ENCODE peak calls at places on chromosomes 12 and 14, in eight cellular contexts. F is RWPE2, U is right atrium auricular region, A is HCT116, D is AG10803, J is fibroblast of mammary gland, K is lower leg skin, B is neural progenitor cell. E is an unnamed sample.

GRCh38 chr12:130537051-130537450 is 179.0 kb downstream of the RIMBP2 start:
- DNase-seq in F (no peak), U (no peak), A (no peak), D (no peak), J (no peak), K (no peak), B (no peak), E (no peak)

GRCh38 chr12:114636723-114637480 is 47.1 kb downstream of the TBX3 start:
- DNase-seq in F (no peak), U (no peak), A (no peak), D (peak; percentile 18), J (peak; percentile 26), K (peak; percentile 24), B (peak; percentile 58), E (no peak)

GRCh38 chr14:71130491-71131179 is 223.4 kb downstream of the PCNX1 start:
- DNase-seq in F (no peak), U (no peak), A (no peak), D (peak; percentile 53), J (peak; percentile 75), K (no peak), B (no peak), E (no peak)

GRCh38 chr12:50642035-50642451 is 121.9 kb upstream of the ATF1 start:
- DNase-seq in F (no peak), U (no peak), A (no peak), D (peak; percentile 6), J (peak; percentile 54), K (no peak), B (no peak), E (no peak)

GRCh38 chr12:52807544-52808470 is 6.1 kb downstream of the KRT4 start:
- DNase-seq in F (no peak), U (no peak), A (no peak), D (no peak), J (no peak), K (no peak), B (no peak), E (no peak)

GRCh38 chr12:98645572-98646067 is 530 bp downstream of the APAF1 start:
- DNase-seq in F (no peak), U (peak; percentile 61), A (no peak), D (no peak), J (peak; percentile 13), K (no peak), B (peak; percentile 53), E (no peak)

GRCh38 chr14:75648066-75648838 is 12.4 kb downstream of the ERG28 start:
- DNase-seq in F (peak; percentile 86), U (peak; percentile 71), A (peak; percentile 54), D (peak; percentile 78), J (peak; percentile 98), K (no peak), B (no peak), E (no peak)

GRCh38 chr12:2243275-2243674 is 190.5 kb downstream of the CACNA1C start:
- DNase-seq in F (no peak), U (no peak), A (no peak), D (peak; percentile 48), J (peak; percentile 41), K (no peak), B (no peak), E (no peak)

GRCh38 chr14:72567226-72567625 is 326.7 kb downstream of the DPF3 start:
- DNase-seq in F (no peak), U (no peak), A (no peak), D (no peak), J (no peak), K (no peak), B (no peak), E (no peak)

GRCh38 chr12:42741771-42742510 is 152.4 kb upstream of the PRICKLE1 start:
- DNase-seq in F (no peak), U (no peak), A (no peak), D (peak; percentile 69), J (peak; percentile 81), K (no peak), B (no peak), E (no peak)

GRCh38 chr12:130664772-130665171 is 51.3 kb downstream of the RIMBP2 start:
- DNase-seq in F (no peak), U (no peak), A (no peak), D (no peak), J (no peak), K (no peak), B (no peak), E (no peak)

GRCh38 chr12:130401703-130402102 is 64.0 kb downstream of the PIWIL1 start:
- DNase-seq in F (no peak), U (no peak), A (no peak), D (no peak), J (no peak), K (no peak), B (peak; percentile 67), E (no peak)

GRCh38 chr12:75852143-75852542 is 179.4 kb downstream of the PHLDA1 start:
- DNase-seq in F (no peak), U (no peak), A (no peak), D (peak; percentile 23), J (peak; percentile 69), K (no peak), B (no peak), E (no peak)

GRCh38 chr12:7994731-7995205 is 37.7 kb upstream of the FOXJ2 start:
- DNase-seq in F (no peak), U (no peak), A (no peak), D (peak; percentile 95), J (peak; percentile 99), K (no peak), B (peak; percentile 15), E (no peak)

GRCh38 chr12:87140257-87140656 is 884.1 kb upstream of the MGAT4C start:
- DNase-seq in F (no peak), U (no peak), A (no peak), D (peak; percentile 62), J (peak; percentile 69), K (no peak), B (no peak), E (no peak)

GRCh38 chr12:78036889-78037288 is 206.2 kb downstream of the NAV3 start:
- DNase-seq in F (no peak), U (no peak), A (no peak), D (no peak), J (no peak), K (no peak), B (no peak), E (no peak)

GRCh38 chr12:47734725-47735480 is 9.6 kb upstream of the ENDOU start:
- DNase-seq in F (peak; percentile 48), U (no peak), A (no peak), D (no peak), J (no peak), K (no peak), B (peak; percentile 44), E (no peak)

DNA sequence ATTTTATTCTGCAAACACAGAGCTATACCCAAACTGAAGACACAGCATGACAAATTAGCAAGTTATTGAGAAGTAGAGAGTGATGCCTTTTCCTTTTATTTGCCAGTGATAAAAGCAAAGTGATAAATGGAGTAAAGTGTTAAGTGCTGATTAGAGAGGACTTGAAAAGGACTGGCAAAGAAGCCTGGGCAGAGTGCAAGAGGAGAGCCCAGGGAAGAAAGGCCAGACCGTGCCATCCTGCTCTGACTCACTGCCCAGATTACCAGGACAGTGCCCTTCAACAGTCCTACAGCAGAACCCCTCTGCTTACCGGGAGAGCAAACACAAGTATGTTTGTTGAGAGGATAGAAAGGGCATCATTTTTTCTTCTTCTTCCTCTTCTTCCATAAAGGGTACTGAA is 106.5 kb downstream of the ETV6 start:
- DNase-seq in F (no peak), U (no peak), A (no peak), D (no peak), J (no peak), K (no peak), B (no peak), E (no peak)
- H3K4me3 ChIP-seq in F (no peak overlapping the region), U (no peak overlapping the region), A (no peak overlapping the region), D (no peak overlapping the region), J (no peak overlapping the region), K (no peak overlapping the region), B (no peak overlapping the region), E (no peak overlapping the region)

DNA sequence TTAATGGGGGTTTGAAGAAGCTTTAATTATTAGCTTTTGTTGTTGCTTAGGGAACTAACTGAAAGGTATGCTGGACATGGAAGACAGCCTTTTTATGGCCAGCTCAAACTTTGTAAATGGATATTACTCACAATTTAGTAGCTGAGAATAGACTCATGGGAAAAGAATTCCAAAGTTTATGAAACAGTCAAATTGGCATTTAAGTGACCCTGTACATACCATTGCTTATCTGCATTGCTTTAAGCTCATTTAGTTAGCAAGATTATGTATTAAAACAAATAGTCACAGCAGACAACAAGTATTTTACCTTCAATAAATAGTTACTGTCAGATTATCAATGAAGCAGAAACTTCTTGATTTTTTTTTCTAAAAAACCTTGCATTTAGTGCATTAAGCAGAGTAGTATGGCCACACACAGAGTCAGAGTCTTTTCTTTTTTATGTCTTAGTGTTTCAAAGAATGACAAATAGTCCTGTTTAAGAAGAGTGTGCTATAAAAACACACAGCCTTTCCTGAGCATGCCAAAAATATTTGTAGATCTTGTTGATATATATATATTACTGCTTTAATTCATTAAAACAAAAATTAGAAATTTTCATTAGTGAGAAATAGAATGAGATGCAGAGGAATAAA is 102.2 kb downstream of the TTC6 start:
- DNase-seq in F (no peak), U (no peak), A (no peak), D (peak; percentile 42), J (peak; percentile 26), K (no peak), B (no peak), E (no peak)
- TF ChIP-seq CTCF in F (no peak), U (no peak), A (no peak), D (no peak), J (no peak), K (no peak), B (no peak), E (no peak)

DNA sequence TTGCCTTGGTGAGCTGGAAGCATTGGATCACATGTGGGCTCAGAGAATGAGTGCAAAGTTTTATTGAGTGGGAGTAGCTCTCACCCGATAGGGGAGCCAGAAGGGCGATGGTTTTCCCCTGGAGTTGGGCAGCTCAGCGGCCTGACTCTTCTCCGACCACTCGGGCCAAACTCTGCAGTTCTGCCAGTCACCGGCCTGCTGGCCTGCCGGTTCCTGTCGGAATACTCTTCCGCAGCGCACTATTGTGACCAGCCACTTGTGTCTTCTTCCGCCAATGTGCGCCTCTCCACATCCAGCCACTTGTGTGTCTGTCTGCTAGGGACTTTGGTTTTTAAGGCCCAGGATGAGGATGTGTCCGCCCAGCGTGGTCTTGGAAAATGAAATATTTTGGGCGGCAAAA is 43.5 kb upstream of the PRKD1 start:
- DNase-seq in F (peak; percentile 48), U (no peak), A (no peak), D (no peak), J (no peak), K (no peak), B (no peak), E (no peak)
- H3K4me3 ChIP-seq in F (no peak overlapping the region), U (no peak overlapping the region), A (no peak overlapping the region), D (no peak overlapping the region), J (no peak overlapping the region), K (no peak overlapping the region), B (no peak overlapping the region), E (no peak overlapping the region)

DNA sequence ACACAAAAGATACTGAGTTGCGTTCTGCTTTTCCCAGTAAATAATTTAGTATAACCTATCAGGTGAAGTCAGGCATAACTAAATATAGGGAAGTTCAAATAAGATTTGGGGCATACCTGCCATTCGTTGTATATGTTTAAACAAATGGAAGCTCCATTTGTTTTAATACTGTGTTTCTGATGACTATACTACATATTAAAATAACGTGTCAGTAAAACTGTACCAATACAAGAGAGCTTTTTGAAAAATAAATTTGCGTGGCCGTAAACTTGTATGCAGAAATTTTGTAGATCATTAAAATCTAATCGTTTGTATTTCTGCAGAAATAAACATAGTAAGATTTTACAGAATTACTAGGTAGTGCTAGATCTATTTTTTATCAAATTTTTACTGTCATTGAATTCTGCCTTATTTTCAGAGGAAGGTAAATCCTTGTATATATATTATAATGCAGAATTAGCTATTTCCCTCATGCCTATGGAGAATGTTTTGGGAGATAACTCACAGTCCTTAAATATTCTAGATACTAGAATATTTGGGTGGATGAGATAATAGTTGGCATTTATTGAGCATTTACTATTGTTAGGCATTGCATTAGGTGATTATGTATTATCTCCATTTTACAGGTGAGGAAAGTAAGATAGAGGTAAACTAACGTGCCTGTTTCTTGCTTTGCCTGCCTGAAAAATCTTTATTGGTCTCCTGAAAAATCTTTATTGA is 1.5 kb downstream of the SCFD1 start:
- DNase-seq in F (no peak), U (no peak), A (no peak), D (no peak), J (no peak), K (no peak), B (no peak), E (no peak)
- TF ChIP-seq CTCF in F (no peak), U (no peak), A (no peak), D (no peak), J (no peak), K (no peak), B (no peak), E (no peak)